ENCODE peak calls at places on chromosomes 13 and 19, in nine cellular contexts. J is prostate gland, H is breast epithelium, Q is stomach, P is Peyer's patch, B is right lobe of liver, F is heart left ventricle, T is HCT116, N is endothelial cell of umbilical vein. D is an unnamed sample. For H3K9me3, the result is how much of the 10 kb centered on the place peaks cover.

GRCh38 chr19:14149509-14149994 is 13.2 kb upstream of the ASF1B start:
- DNase-seq in Q (peak), H (peak), P (peak), B (peak), T (no peak), F (peak), J (peak), N (peak), D (no peak)

GRCh38 chr19:16895467-16896097 is 6.8 kb downstream of the F2RL3 start:
- DNase-seq in J (no peak), F (no peak), Q (no peak), B (no peak), P (no peak), T (no peak), N (no peak), H (no peak), D (no peak)

GRCh38 chr13:45833663-45834062 is 17.9 kb downstream of the SIAH3 start:
- DNase-seq in N (peak), Q (no peak), T (peak), J (peak), P (no peak), H (peak), B (peak), F (no peak), D (no peak)

GRCh38 chr19:29875931-29876330 is 64.1 kb downstream of the CCNE1 start:
- DNase-seq in P (no peak), J (no peak), H (no peak), F (no peak), N (no peak), Q (no peak), B (no peak), T (no peak), D (no peak)

GRCh38 chr13:45454204-45454603 is 10.5 kb upstream of the COG3 start:
- DNase-seq in Q (no peak), F (no peak), P (no peak), B (no peak), N (no peak), T (no peak), H (no peak), J (no peak), D (no peak)

GRCh38 chr13:20475927-20476691 is 49.5 kb downstream of the CRYL1 start:
- DNase-seq in F (no peak), P (no peak), Q (peak), T (no peak), H (no peak), J (peak), N (no peak), B (peak), D (no peak)

GRCh38 chr13:29532136-29532535 is 63.4 kb downstream of the SLC7A1 start:
- DNase-seq in T (no peak), H (no peak), B (no peak), Q (no peak), J (no peak), N (no peak), F (no peak), P (no peak), D (no peak)

GRCh38 chr19:46466536-46467199 is 4.7 kb downstream of the PNMA8A start:
- DNase-seq in N (no peak), F (no peak), J (no peak), P (no peak), B (no peak), H (no peak), T (no peak), Q (no peak), D (no peak)

GRCh38 chr13:78881746-78882145 is 222.8 kb upstream of the OBI1 start:
- DNase-seq in Q (no peak), T (no peak), P (no peak), N (no peak), B (no peak), F (no peak), H (no peak), J (no peak), D (no peak)

GRCh38 chr19:959935-960502 is 24.1 kb upstream of the WDR18 start:
- DNase-seq in Q (no peak), P (no peak), T (no peak), N (no peak), B (no peak), J (no peak), F (no peak), H (no peak), D (no peak)

GRCh38 chr13:21147827-21148226 is 28.5 kb downstream of the SKA3 start:
- DNase-seq in P (no peak), F (no peak), N (no peak), T (no peak), B (no peak), Q (no peak), J (no peak), H (no peak), D (no peak)

GRCh38 chr19:49712397-49712859 is 21.5 kb downstream of the CPT1C start:
- DNase-seq in F (peak), J (no peak), H (peak), N (no peak), B (no peak), Q (no peak), P (no peak), T (peak), D (no peak)

GRCh38 chr19:34468400-34468799 is 13.2 kb upstream of the WTIP start:
- DNase-seq in J (no peak), B (no peak), P (no peak), Q (no peak), F (no peak), T (no peak), H (no peak), N (no peak), D (no peak)

GRCh38 chr19:53868091-53868891 is 608 bp downstream of the MYADM start:
- DNase-seq in J (peak), T (no peak), F (peak), B (peak), P (peak), N (peak), Q (peak), H (peak), D (no peak)

GRCh38 chr19:29843180-29844051 is 31.6 kb downstream of the CCNE1 start:
- DNase-seq in Q (no peak), H (no peak), P (peak), F (no peak), B (peak), T (no peak), J (no peak), N (no peak), D (no peak)

GRCh38 chr19:7595466-7596133 is at the start of gene CAMSAP3:
- DNase-seq in F (no peak), P (peak), N (no peak), H (no peak), B (peak), J (peak), T (no peak), Q (peak), D (no peak)

GRCh38 chr13:107251321-107251720 is 683.4 kb upstream of the ARGLU1 start:
- DNase-seq in N (no peak), Q (no peak), P (no peak), J (no peak), T (no peak), F (no peak), H (no peak), B (no peak), D (no peak)

GRCh38 chr19:947707-948533 is 22.1 kb downstream of the ARID3A start:
- DNase-seq in T (no peak), P (no peak), B (peak), J (no peak), Q (peak), H (no peak), F (peak), N (no peak), D (peak)

GRCh38 chr13:107456431-107456830 is 758.9 kb downstream of the LIG4 start:
- DNase-seq in B (no peak), J (no peak), T (no peak), F (no peak), Q (no peak), N (peak), H (no peak), P (no peak), D (no peak)

GRCh38 chr19:30227661-30228112 is 144.5 kb upstream of the ZNF536 start:
- DNase-seq in P (peak), N (peak), Q (peak), T (peak), J (peak), F (peak), B (peak), H (no peak), D (no peak)

GRCh38 chr13:110246530-110246929 is 60.4 kb downstream of the COL4A1 start:
- DNase-seq in Q (no peak), T (no peak), B (no peak), H (no peak), F (no peak), N (no peak), P (no peak), J (no peak), D (no peak)

GRCh38 chr13:48902421-48902820 is 73.3 kb upstream of the FNDC3A start:
- DNase-seq in H (no peak), T (no peak), F (no peak), J (no peak), Q (no peak), B (peak), N (no peak), P (no peak), D (no peak)

GRCh38 chr19:6379744-6380143 is 4.0 kb upstream of the PSPN start:
- DNase-seq in H (no peak), B (no peak), Q (no peak), J (no peak), N (no peak), T (no peak), P (no peak), F (no peak), D (no peak)

GRCh38 chr19:53537523-53538377 is at the start of gene ZNF331:
- DNase-seq in H (peak), B (peak), T (no peak), N (peak), J (peak), P (peak), Q (peak), F (peak), D (peak)

GRCh38 chr13:110600980-110601379 is 14.4 kb upstream of the NAXD start:
- DNase-seq in P (no peak), B (no peak), J (no peak), N (no peak), Q (no peak), T (no peak), H (no peak), F (no peak), D (no peak)

GRCh38 chr13:36515466-36515865 is 83.2 kb downstream of the CCNA1 start:
- DNase-seq in P (no peak), H (no peak), Q (no peak), J (no peak), T (no peak), B (no peak), F (no peak), N (no peak), D (no peak)

GRCh38 chr13:113602291-113602970 is 17.9 kb downstream of the TFDP1 start:
- DNase-seq in F (peak), J (no peak), T (no peak), P (no peak), N (no peak), Q (no peak), H (no peak), B (no peak), D (no peak)

GRCh38 chr19:33133438-33134031 is 1.6 kb downstream of the WDR88 start:
- DNase-seq in J (no peak), T (no peak), P (no peak), N (peak), F (no peak), B (no peak), Q (no peak), H (no peak), D (no peak)

GRCh38 chr19:55676889-55677505 is 2.0 kb downstream of the EPN1 start:
- DNase-seq in Q (no peak), N (no peak), T (no peak), H (no peak), F (no peak), B (no peak), P (no peak), J (no peak), D (no peak)
- H3K27ac ChIP-seq in Q (peak), N (peak), T (no peak), H (no peak), F (peak), B (peak), P (peak), J (peak), D (peak)

GRCh38 chr19:58274771-58275199 is 4.0 kb upstream of the ZNF8 start:
- DNase-seq in B (no peak), J (no peak), N (peak), P (no peak), H (no peak), Q (no peak), F (no peak), T (no peak), D (no peak)
- H3K9me3 ChIP-seq in B (under half), J (under half), N (under half), P (under half), H (half or more), Q (half or more), F (under half), T (under half), D (under half)

GRCh38 chr19:35713904-35714440 is 3.8 kb upstream of the KMT2B start:
- DNase-seq in H (no peak), P (no peak), N (no peak), B (no peak), Q (no peak), T (no peak), J (no peak), F (no peak), D (no peak)
- TF ChIP-seq POLR2A in H (no peak), P (no peak), N (no peak), B (no peak), Q (no peak), T (no peak), J (no peak), F (no peak), D (no peak)

GRCh38 chr13:73428706-73429105 is 369.9 kb downstream of the KLF5 start:
- DNase-seq in Q (no peak), T (no peak), J (no peak), P (no peak), H (no peak), B (no peak), N (no peak), F (no peak), D (no peak)
- H3K27ac ChIP-seq in Q (peak), T (peak), J (no peak), P (no peak), H (no peak), B (no peak), N (no peak), F (no peak), D (peak)

GRCh38 chr19:11860721-11861120 is 12.2 kb downstream of the ZNF439 start:
- DNase-seq in H (no peak), Q (no peak), P (no peak), N (no peak), B (no peak), F (no peak), J (no peak), T (no peak), D (no peak)
- H3K9me3 ChIP-seq in H (half or more), Q (under half), P (under half), N (under half), B (under half), F (under half), J (under half), T (under half), D (under half)

DNA sequence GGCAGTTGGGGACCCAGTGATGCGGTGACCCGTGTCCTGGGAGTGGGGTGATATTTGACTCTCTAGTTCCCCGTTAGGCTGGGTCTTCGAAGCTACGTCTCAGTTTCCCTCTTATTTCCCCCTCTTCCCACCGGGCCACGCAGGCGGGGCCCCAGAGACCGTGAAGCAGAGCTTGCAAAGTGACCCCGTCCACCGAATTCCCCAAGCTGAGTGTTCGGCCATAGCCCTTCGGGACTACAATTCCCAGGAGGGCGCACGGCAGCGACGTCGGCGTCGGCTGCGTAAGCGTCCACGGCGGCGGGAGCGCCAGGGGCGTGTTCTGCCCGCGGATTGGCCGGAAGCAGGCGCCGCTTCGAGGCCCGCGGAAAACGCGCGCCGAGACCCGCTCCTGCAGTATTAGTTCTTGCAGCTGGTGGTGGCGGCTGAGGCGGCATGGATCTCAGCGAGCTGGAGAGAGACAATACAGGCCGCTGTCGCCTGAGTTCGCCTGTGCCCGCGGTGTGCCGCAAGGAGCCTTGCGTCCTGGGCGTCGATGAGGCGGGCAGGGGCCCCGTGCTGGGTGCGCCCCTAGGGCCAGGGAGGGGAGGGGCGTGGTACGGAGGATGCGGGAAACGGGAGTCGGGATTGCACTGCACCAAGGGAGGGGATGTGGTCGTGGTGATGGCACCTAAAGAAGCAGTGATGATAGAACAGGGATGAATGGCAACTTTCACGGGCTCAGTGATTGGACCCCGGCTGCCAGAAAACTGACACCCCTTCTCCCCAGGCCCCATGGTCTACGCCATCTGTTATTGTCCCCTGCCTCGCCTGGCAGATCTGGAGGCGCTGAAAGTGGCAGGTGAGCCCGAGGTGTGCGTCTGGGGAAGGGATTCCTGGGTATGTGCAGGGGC is at the start of gene RNASEH2A:
- DNase-seq in T (peak), Q (peak), N (peak), B (peak), H (peak), J (peak), F (peak), P (peak), D (no peak)
- TF ChIP-seq POLR2A in T (peak), Q (no peak), N (peak), B (no peak), H (no peak), J (no peak), F (peak), P (peak), D (no peak)

DNA sequence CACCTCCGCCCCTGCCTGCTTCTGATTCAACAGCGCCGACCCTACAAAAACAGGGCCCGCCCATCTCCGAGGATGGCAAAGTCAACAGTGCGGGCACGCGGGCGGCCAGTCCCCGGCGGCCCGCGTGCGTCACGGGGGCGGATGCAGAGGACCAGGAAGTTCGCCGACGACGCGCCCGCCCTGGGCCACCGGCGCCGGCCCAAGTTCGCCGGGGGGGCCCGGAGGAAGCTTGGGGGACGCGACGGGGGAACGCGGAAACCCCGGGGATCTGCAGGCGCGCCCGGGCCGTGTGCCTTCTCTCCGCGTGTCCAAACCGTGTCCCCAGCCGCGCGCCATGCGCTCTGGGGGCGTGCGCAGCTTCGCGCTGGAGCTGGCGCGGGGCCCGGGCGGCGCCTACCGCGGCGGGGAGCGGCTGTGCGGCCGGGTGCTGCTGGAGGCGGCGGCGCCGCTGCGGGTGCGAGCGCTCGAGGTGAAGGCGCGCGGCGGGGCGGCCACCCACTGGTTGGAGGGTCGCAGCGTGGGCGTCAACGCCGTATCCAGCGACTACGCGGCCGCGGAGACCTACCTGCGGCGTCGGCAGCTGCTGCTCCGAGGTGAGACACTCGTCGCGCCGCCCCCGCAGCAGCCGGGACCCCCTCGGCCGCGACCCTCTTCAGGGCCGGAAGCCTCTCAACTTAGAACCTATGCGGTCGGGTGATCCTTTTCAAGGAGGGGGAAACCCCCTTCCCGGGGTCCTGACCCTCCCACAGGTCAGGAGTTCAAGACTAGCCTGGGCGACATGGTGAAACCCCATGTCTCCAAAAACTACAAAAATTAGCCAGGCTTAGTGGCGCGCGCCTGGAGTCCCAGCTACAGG is 6.8 kb upstream of the ARRDC2 start:
- DNase-seq in T (peak), B (peak), N (peak), F (peak), J (peak), H (peak), P (peak), Q (peak), D (peak)
- H3K27ac ChIP-seq in T (peak), B (peak), N (peak), F (peak), J (peak), H (peak), P (peak), Q (peak), D (peak)

GRCh38 chr19:40023969-40024368 is 27.1 kb downstream of the ZNF546 start:
- DNase-seq in Q (no peak), J (no peak), P (no peak), B (no peak), N (no peak), T (no peak), F (no peak), H (no peak), D (no peak)
- H3K9me3 ChIP-seq in Q (half or more), J (under half), P (under half), B (under half), N (under half), T (under half), F (half or more), H (half or more), D (half or more)

GRCh38 chr13:51793570-51794273 is 10.2 kb downstream of the DHRS12 start:
- DNase-seq in B (no peak), Q (no peak), P (no peak), N (peak), T (peak), H (no peak), F (no peak), J (no peak), D (no peak)
- TF ChIP-seq POLR2A in B (no peak), Q (no peak), P (no peak), N (no peak), T (no peak), H (no peak), F (no peak), J (no peak), D (no peak)